ENCODE peak calls at places on chromosomes 3 and 15, in five cellular contexts. One of them, this sample, is unnamed.

GRCh38 chr15:60062826-60063225 is 58.7 kb downstream of the FOXB1 start:
- DNase-seq in HepG2: no peak
- DNase-seq in suprapubic skin: no peak
- DNase-seq in A549: no peak
- DNase-seq in tibial nerve: no peak
- DNase-seq in this sample: no peak

GRCh38 chr3:43769097-43769470 is 78.3 kb downstream of the ABHD5 start:
- DNase-seq in tibial nerve: no peak
- DNase-seq in A549: no peak
- DNase-seq in HepG2: no peak
- DNase-seq in suprapubic skin: no peak
- DNase-seq in this sample: no peak

GRCh38 chr3:58581328-58582091 is 4.3 kb upstream of the FAM107A start:
- DNase-seq in A549: no peak
- DNase-seq in tibial nerve: no peak
- DNase-seq in suprapubic skin: no peak
- DNase-seq in HepG2: no peak
- DNase-seq in this sample: no peak

GRCh38 chr15:69749797-69750196 is 297.2 kb downstream of the RPLP1 start:
- DNase-seq in suprapubic skin: no peak
- DNase-seq in HepG2: no peak
- DNase-seq in A549: no peak
- DNase-seq in tibial nerve: no peak
- DNase-seq in this sample: no peak

GRCh38 chr3:147757919-147758318 is 348.8 kb downstream of the ZIC1 start:
- DNase-seq in tibial nerve: no peak
- DNase-seq in HepG2: no peak
- DNase-seq in suprapubic skin: no peak
- DNase-seq in A549: no peak
- DNase-seq in this sample: no peak

GRCh38 chr3:194249323-194250103 is 101.6 kb downstream of the CPN2 start:
- DNase-seq in A549: no peak
- DNase-seq in suprapubic skin: no peak
- DNase-seq in tibial nerve: no peak
- DNase-seq in HepG2: no peak
- DNase-seq in this sample: no peak

GRCh38 chr3:137105277-137105977 is 147.6 kb downstream of the IL20RB start:
- DNase-seq in tibial nerve: no peak
- DNase-seq in suprapubic skin: no peak
- DNase-seq in A549: peak; percentile 29
- DNase-seq in HepG2: peak; percentile 41
- DNase-seq in this sample: no peak

GRCh38 chr15:95760508-95760907 is 570.0 kb upstream of the NR2F2 start:
- DNase-seq in suprapubic skin: no peak
- DNase-seq in A549: no peak
- DNase-seq in HepG2: peak; percentile 30
- DNase-seq in tibial nerve: no peak
- DNase-seq in this sample: no peak

DNA sequence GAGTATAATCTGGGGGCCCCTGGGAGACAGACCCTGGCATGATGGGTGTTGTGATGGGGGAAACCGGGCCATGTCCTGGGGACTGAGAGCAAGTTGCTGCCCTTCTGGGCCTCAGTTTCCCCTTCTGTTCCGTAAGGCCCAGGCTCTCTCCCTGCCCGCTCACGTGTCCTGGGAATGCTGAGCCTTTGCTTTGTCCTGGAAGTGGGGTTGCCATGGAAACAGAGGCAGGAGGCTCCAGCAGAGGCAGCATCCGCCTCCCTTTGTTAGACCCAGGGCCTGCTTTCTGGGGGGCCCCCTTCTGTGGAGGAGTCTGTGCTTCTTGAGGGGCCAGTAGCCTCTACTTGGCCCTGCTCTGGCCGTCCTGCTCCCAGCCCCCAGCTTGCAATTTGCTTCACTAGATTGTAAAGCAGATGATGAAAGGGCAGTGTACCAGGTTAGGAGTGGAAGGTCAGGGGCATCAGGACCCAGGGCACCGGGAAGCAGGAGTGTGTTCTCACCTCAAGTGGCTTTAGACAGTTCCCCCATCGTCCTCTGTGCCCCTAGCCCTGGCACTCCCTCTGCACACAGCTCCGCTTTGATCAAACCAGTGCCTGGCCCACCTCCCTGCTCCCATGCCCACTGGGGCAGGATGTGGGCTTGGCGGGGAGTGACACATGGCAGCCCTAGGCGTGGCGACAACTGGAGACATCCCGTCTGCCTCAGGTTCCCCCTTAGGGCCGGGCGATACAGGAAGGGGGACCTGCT is 105.6 kb downstream of the FBLN2 start:
- DNase-seq in HepG2: no peak
- DNase-seq in tibial nerve: no peak
- DNase-seq in A549: no peak
- DNase-seq in suprapubic skin: no peak
- DNase-seq in this sample: no peak
- TF ChIP-seq EP300 in HepG2: no peak
- TF ChIP-seq EP300 in tibial nerve: no peak
- TF ChIP-seq EP300 in A549: no peak
- TF ChIP-seq EP300 in suprapubic skin: no peak
- TF ChIP-seq EP300 in this sample: no peak

DNA sequence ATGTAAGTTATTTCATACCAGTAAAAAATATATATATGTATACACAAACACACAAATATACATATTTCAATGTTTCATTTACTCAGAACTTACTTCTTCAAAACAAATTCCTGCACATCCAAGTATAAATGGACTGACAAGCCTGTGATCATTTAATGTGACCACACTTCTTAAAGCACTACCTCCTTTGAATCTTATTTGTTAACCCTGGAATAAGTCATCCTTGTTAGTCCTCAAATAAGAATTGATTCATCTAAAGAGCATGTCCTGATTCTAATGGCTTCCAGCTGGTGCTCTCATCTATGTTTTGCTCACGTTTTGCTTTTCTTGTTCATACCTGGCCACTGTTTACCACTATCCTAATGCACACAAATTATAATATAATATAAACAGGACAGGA is 103.9 kb upstream of the UBP1 start:
- DNase-seq in HepG2: no peak
- DNase-seq in tibial nerve: no peak
- DNase-seq in suprapubic skin: no peak
- DNase-seq in A549: no peak
- DNase-seq in this sample: no peak
- H3K4me1 ChIP-seq in HepG2: no peaks in the 10 kb centered on the region
- H3K4me1 ChIP-seq in tibial nerve: no peaks in the 10 kb centered on the region
- H3K4me1 ChIP-seq in suprapubic skin: no peaks in the 10 kb centered on the region
- H3K4me1 ChIP-seq in A549: no peaks in the 10 kb centered on the region
- H3K4me1 ChIP-seq in this sample: no peaks in the 10 kb centered on the region

GRCh38 chr3:47009225-47010049 is 30.0 kb downstream of the NBEAL2 start:
- DNase-seq in suprapubic skin: peak; percentile 92
- DNase-seq in A549: no peak
- DNase-seq in HepG2: no peak
- DNase-seq in tibial nerve: peak; percentile 80
- DNase-seq in this sample: peak; percentile 97
- TF ChIP-seq POLR2A in suprapubic skin: no peak
- TF ChIP-seq POLR2A in A549: no peak
- TF ChIP-seq POLR2A in HepG2: no peak
- TF ChIP-seq POLR2A in tibial nerve: peak; percentile 75
- TF ChIP-seq POLR2A in this sample: peak; percentile 87

DNA sequence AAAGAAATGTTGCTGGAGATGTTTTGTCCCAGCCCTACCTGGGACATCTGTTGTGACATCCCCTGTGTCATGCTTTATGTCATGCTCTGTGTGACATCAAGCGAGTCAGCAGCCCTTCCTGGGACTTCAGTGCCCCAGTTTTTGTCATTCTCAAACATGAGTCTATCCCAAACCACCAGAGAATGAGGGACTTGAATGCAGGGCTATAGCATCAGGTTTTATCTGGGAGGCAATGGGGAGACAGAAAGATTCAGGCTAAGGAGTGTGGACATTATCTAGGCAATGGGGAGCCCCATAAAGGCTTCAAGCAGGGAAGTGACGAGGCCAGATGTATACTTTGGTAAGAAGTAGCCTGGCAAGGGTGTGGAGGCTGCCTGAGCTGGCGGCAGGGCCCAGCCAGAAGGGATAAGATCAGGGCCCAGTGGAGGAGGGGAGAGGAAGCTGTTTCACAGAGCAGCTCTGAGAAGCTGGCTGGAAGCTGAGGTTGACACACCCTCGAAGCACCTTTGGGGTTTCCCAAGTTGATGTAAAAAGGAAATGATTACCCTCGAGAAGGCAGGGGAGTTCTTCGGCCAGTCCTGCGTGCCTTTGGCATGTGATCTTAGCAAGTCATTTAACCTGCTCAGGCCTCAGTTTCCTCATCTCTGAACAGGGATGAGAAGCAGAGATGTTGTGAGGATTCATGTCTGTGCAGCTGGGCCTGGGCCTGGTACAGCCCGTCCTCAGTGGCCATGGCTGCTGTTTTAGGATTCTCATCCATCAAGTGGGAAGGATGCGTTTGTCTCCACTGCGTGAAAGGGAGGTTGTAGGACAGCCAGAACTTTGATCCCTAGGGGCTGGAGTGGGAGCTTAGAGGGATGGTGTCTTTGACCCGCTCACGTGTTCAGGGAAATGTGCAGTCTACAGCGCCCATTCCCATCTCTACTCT is 34.3 kb downstream of the IRAK2 start:
- DNase-seq in A549: peak; percentile 50
- DNase-seq in suprapubic skin: no peak
- DNase-seq in HepG2: peak; percentile 12
- DNase-seq in tibial nerve: no peak
- DNase-seq in this sample: no peak
- TF ChIP-seq EP300 in A549: no peak
- TF ChIP-seq EP300 in suprapubic skin: no peak
- TF ChIP-seq EP300 in HepG2: no peak
- TF ChIP-seq EP300 in tibial nerve: no peak
- TF ChIP-seq EP300 in this sample: no peak

GRCh38 chr3:9403463-9403862 is 6.0 kb downstream of the SETD5 start:
- DNase-seq in A549: no peak
- DNase-seq in HepG2: no peak
- DNase-seq in tibial nerve: no peak
- DNase-seq in suprapubic skin: no peak
- DNase-seq in this sample: no peak
- H3K4me1 ChIP-seq in A549: peaks cover 73% of the 10 kb centered on the region
- H3K4me1 ChIP-seq in HepG2: peaks cover 86% of the 10 kb centered on the region
- H3K4me1 ChIP-seq in tibial nerve: peaks cover 4% of the 10 kb centered on the region
- H3K4me1 ChIP-seq in suprapubic skin: peaks cover 95% of the 10 kb centered on the region
- H3K4me1 ChIP-seq in this sample: peaks cover 96% of the 10 kb centered on the region

DNA sequence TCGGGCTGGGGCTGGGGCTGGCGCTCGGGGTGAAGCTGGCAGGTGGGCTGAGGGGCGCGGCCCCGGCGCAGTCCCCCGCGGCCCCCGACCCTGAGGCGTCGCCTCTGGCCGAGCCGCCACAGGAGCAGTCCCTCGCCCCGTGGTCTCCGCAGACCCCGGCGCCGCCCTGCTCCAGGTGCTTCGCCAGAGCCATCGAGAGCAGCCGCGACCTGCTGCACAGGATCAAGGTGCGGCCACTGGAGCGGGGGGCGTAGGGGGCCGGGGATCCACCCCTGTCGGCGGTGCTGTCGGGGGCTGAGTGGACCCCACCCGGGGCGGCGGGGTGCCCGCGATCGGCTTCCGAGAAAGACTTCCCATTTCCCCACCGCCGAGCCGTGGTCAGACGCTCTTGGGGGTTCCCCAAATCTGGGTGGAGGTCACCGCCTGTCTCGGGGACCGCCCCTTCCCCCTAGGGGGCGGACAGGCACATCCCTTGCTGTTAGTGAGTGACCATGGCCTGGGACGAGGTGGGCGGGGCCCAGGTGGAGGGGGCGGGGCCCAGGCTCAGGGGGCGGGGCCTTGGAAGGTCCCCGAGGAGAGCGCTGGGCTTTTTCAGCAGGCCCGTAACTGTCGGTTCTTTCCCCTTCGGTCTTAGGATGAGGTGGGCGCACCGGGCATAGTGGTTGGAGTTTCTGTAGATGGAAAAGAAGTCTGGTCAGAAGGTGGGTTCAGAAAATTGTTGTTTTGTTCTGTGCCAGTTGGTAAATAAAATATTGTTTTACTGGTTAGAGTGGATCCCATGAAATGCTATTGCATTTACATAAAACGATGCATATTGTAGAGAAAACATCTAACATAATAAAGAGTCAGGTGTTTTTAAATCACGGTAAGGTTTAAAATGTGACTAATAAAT is 587 bp downstream of the LACTB start:
- DNase-seq in A549: peak; percentile 94
- DNase-seq in suprapubic skin: peak; percentile 93
- DNase-seq in tibial nerve: peak; percentile 85
- DNase-seq in HepG2: peak; percentile 73
- DNase-seq in this sample: peak; percentile 93
- TF ChIP-seq POLR2A in A549: no peak
- TF ChIP-seq POLR2A in suprapubic skin: no peak
- TF ChIP-seq POLR2A in tibial nerve: no peak
- TF ChIP-seq POLR2A in HepG2: peak; percentile 19
- TF ChIP-seq POLR2A in this sample: no peak

GRCh38 chr3:9749663-9750555 is at the start of gene OGG1:
- DNase-seq in suprapubic skin: peak; percentile 99
- DNase-seq in A549: peak; percentile 99
- DNase-seq in tibial nerve: peak; percentile 95
- DNase-seq in HepG2: peak; percentile 96
- DNase-seq in this sample: peak; percentile 99
- TF ChIP-seq EP300 in suprapubic skin: no peak
- TF ChIP-seq EP300 in A549: no peak
- TF ChIP-seq EP300 in tibial nerve: peak; percentile 59
- TF ChIP-seq EP300 in HepG2: peak; percentile 6
- TF ChIP-seq EP300 in this sample: no peak